ENCODE peak calls at places on chromosomes 16 and 17, in eight cellular contexts. O is suprapubic skin; G is T-cell; D is activated CD8-positive, alpha-beta memory T cell treated with anti-CD3 and anti-CD28 coated beads for 24 hours; S is GM23248; Y is HFF-Myc; Z is pulmonary artery endothelial cell; C is tibial artery. X is an unnamed sample.

GRCh38 chr16:61948414-61948813 is 87.8 kb downstream of the CDH8 start:
- DNase-seq in D (no peak), Z (no peak), C (no peak), S (no peak), G (no peak), O (no peak), Y (no peak), X (no peak)

GRCh38 chr17:63413128-63413527 is 33.0 kb downstream of the CYB561 start:
- DNase-seq in Z (no peak), Y (no peak), S (no peak), O (no peak), C (no peak), G (no peak), D (no peak), X (no peak)

GRCh38 chr17:43579570-43580140 is 33.5 kb upstream of the ETV4 start:
- DNase-seq in Y (peak; percentile 52), D (no peak), S (peak; percentile 83), C (no peak), Z (no peak), O (no peak), G (no peak), X (no peak)

GRCh38 chr17:77476006-77476405 is 335.2 kb downstream of the SEC14L1 start:
- DNase-seq in S (peak; percentile 73), G (no peak), Y (no peak), C (no peak), O (peak; percentile 88), D (no peak), Z (no peak), X (no peak)

GRCh38 chr17:80539022-80539421 is 5.6 kb upstream of the RPTOR start:
- DNase-seq in D (no peak), C (no peak), S (peak; percentile 13), Z (no peak), G (no peak), O (no peak), Y (no peak), X (no peak)

GRCh38 chr17:78934681-78935418 is 9.7 kb upstream of the TIMP2 start:
- DNase-seq in S (peak; percentile 67), C (no peak), Z (no peak), O (no peak), D (no peak), Y (no peak), G (no peak), X (no peak)

GRCh38 chr16:31868164-31868563 is 5.4 kb upstream of the ZNF267 start:
- DNase-seq in D (no peak), C (no peak), S (no peak), Y (no peak), O (no peak), G (no peak), Z (no peak), X (no peak)

GRCh38 chr16:87550510-87550961 is 51.8 kb upstream of the JPH3 start:
- DNase-seq in G (peak; percentile 51), O (no peak), S (peak; percentile 41), Z (no peak), Y (no peak), D (peak; percentile 86), C (no peak), X (no peak)

GRCh38 chr16:4410335-4411075 is 5.9 kb downstream of the CORO7 start:
- DNase-seq in Z (peak; percentile 71), O (no peak), Y (peak; percentile 81), S (peak; percentile 23), D (no peak), G (no peak), C (no peak), X (no peak)

GRCh38 chr17:74972973-74973328 is 392 bp upstream of the HID1 start:
- DNase-seq in Z (no peak), Y (no peak), G (no peak), D (no peak), C (no peak), S (no peak), O (no peak), X (no peak)

GRCh38 chr17:38428643-38429371 is 543 bp downstream of the ARHGAP23 start:
- DNase-seq in Y (no peak), D (peak; percentile 63), O (no peak), Z (no peak), S (peak; percentile 77), C (peak; percentile 51), G (no peak), X (no peak)